ENCODE peak calls at places on chromosomes 5 and 9, in seven cellular contexts. S, U, G, Q, F, J and I are unnamed samples.
A peak's percentile ranks its signal among the peaks of the same experiment; 100 is the strongest.

GRCh38 chr5:59596586-59597348 is 296.8 kb downstream of the PDE4D start:
- DNase-seq in J (no peak), U (no peak), S (no peak), G (no peak), F (no peak), Q (no peak), I (peak; percentile 39)

GRCh38 chr5:139294372-139295165 is 1.0 kb downstream of the MATR3 start:
- DNase-seq in F (peak; percentile 84), Q (peak; percentile 73), J (peak; percentile 68), G (peak; percentile 66), U (peak; percentile 80), S (peak; percentile 80), I (peak; percentile 95)

GRCh38 chr9:134981829-134982228 is 64.1 kb upstream of the FCN1 start:
- DNase-seq in J (no peak), G (no peak), F (no peak), S (no peak), U (no peak), Q (no peak), I (no peak)

GRCh38 chr5:1380011-1380817 is 35.3 kb upstream of the CLPTM1L start:
- DNase-seq in F (peak; percentile 91), S (no peak), G (peak; percentile 54), U (peak; percentile 52), Q (peak; percentile 57), J (peak; percentile 55), I (peak; percentile 24)

GRCh38 chr5:131589510-131590348 is 45.3 kb downstream of the RAPGEF6 start:
- DNase-seq in G (no peak), Q (peak; percentile 72), F (peak; percentile 77), S (no peak), U (no peak), J (peak; percentile 13), I (peak; percentile 78)

GRCh38 chr5:117336208-117336607 is 761.6 kb upstream of the SEMA6A start:
- DNase-seq in U (no peak), G (no peak), F (no peak), S (no peak), Q (no peak), J (no peak), I (no peak)

GRCh38 chr5:91145233-91145620 is 237.9 kb downstream of the ARRDC3 start:
- DNase-seq in F (no peak), S (no peak), J (no peak), U (no peak), Q (no peak), G (no peak), I (no peak)

GRCh38 chr9:6781476-6781875 is 23.7 kb downstream of the KDM4C start:
- DNase-seq in Q (no peak), J (no peak), G (no peak), U (no peak), S (no peak), F (no peak), I (no peak)

GRCh38 chr5:36875051-36875788 is 1.3 kb upstream of the NIPBL start:
- DNase-seq in G (peak; percentile 44), Q (peak; percentile 56), J (peak; percentile 30), F (peak; percentile 76), S (peak; percentile 26), U (peak; percentile 50), I (peak; percentile 82)

GRCh38 chr5:103223031-103223955 is 35.3 kb upstream of the MACIR start:
- DNase-seq in U (no peak), Q (no peak), F (peak; percentile 69), J (no peak), G (no peak), S (no peak), I (no peak)

GRCh38 chr9:17783227-17783626 is 204.4 kb downstream of the SH3GL2 start:
- DNase-seq in G (no peak), U (no peak), Q (no peak), J (no peak), S (no peak), F (no peak), I (no peak)

GRCh38 chr5:181111010-181111409 is 20.0 kb downstream of the OR2V1 start:
- DNase-seq in J (no peak), G (no peak), F (no peak), S (no peak), Q (no peak), U (no peak), I (no peak)

GRCh38 chr5:30539004-30539634 is 654.4 kb upstream of the CDH6 start:
- DNase-seq in G (peak; percentile 14), U (peak; percentile 12), S (no peak), Q (no peak), F (peak; percentile 56), J (no peak), I (no peak)

GRCh38 chr5:35647128-35647527 is 29.5 kb downstream of the SPEF2 start:
- DNase-seq in G (no peak), J (no peak), F (no peak), U (no peak), Q (no peak), S (no peak), I (no peak)

GRCh38 chr9:131668439-131669233 is 71.2 kb downstream of the RAPGEF1 start:
- DNase-seq in S (no peak), U (no peak), G (peak; percentile 56), Q (peak; percentile 83), F (peak; percentile 63), J (no peak), I (peak; percentile 43)

GRCh38 chr5:57173026-57173317 is 887 bp upstream of the GPBP1 start:
- DNase-seq in F (no peak), Q (no peak), G (no peak), U (no peak), S (peak; percentile 44), J (no peak), I (no peak)

GRCh38 chr9:101486693-101487442 is 46.8 kb upstream of the RNF20 start:
- DNase-seq in G (peak; percentile 73), J (peak; percentile 62), Q (no peak), U (peak; percentile 39), F (peak; percentile 93), S (no peak), I (peak; percentile 84)

GRCh38 chr5:136038635-136039034 is 9.8 kb downstream of the TGFBI start:
- DNase-seq in F (no peak), Q (no peak), G (no peak), S (no peak), J (no peak), U (no peak), I (peak; percentile 24)

GRCh38 chr9:74800226-74800625 is 87.5 kb downstream of the TRPM6 start:
- DNase-seq in G (no peak), S (no peak), Q (no peak), U (no peak), F (no peak), J (no peak), I (no peak)

GRCh38 chr5:66963559-66963971 is 233.0 kb downstream of the CD180 start:
- DNase-seq in U (no peak), S (no peak), J (no peak), Q (no peak), G (no peak), F (peak; percentile 85), I (peak; percentile 62)

GRCh38 chr5:135386886-135387628 is 12.0 kb downstream of the MACROH2A1 start:
- DNase-seq in S (peak; percentile 59), U (no peak), Q (no peak), F (no peak), G (no peak), J (peak; percentile 68), I (peak; percentile 95)

GRCh38 chr5:98784411-98784810 is 10.9 kb downstream of the RGMB start:
- DNase-seq in S (no peak), G (no peak), J (no peak), F (no peak), Q (no peak), U (no peak), I (peak; percentile 81)

GRCh38 chr5:98786178-98786853 is 12.9 kb downstream of the RGMB start:
- DNase-seq in F (no peak), S (no peak), U (no peak), G (no peak), Q (no peak), J (peak; percentile 30), I (peak; percentile 71)

GRCh38 chr5:98783051-98783649 is 9.7 kb downstream of the RGMB start:
- DNase-seq in S (no peak), F (no peak), Q (no peak), U (no peak), J (no peak), G (no peak), I (no peak)

GRCh38 chr5:98787131-98787719 is 13.8 kb downstream of the RGMB start:
- DNase-seq in U (no peak), G (no peak), F (no peak), S (no peak), Q (no peak), J (no peak), I (no peak)

GRCh38 chr5:98785244-98785643 is 11.8 kb downstream of the RGMB start:
- DNase-seq in F (no peak), Q (no peak), U (no peak), G (no peak), J (no peak), S (no peak), I (no peak)
- H3K36me3 ChIP-seq in F (peaks cover 94% of the 10 kb centered on the region), Q (peaks cover 7% of the 10 kb centered on the region), U (no peaks in the 10 kb centered on the region), G (no peaks in the 10 kb centered on the region), J (no peaks in the 10 kb centered on the region), S (peaks cover 12% of the 10 kb centered on the region), I (peaks cover 79% of the 10 kb centered on the region)

DNA sequence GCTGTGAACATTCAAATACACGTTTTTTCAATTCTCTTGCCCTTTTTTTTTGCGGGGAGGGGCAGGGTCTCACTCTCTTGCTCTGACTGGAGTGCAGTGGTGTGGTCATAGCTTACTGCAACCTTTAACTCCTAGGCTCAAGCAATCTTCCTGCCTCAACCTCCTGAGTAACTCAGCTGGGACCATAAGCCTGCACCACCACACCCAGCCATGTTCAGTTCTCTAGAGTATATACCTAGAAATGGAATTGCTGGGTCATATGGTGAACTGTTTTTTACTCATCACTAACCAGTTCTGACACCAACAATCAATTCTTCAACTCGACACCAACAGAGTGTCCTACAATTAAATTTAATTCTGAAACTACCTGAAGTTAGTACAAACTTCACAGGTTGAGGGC is 85.5 kb upstream of the ZNF169 start:
- DNase-seq in U (no peak), F (no peak), J (no peak), S (no peak), G (no peak), Q (peak; percentile 29), I (no peak)
- H3K36me3 ChIP-seq in U (peaks cover 17% of the 10 kb centered on the region), F (peaks cover 57% of the 10 kb centered on the region), J (peaks cover 5% of the 10 kb centered on the region), S (peaks cover 17% of the 10 kb centered on the region), G (no peaks in the 10 kb centered on the region), Q (peaks cover 28% of the 10 kb centered on the region), I (peaks cover 53% of the 10 kb centered on the region)

GRCh38 chr9:19372576-19372975 is 7.5 kb downstream of the RPS6 start:
- DNase-seq in U (no peak), Q (no peak), F (peak; percentile 50), J (no peak), S (no peak), G (no peak), I (no peak)

GRCh38 chr9:19376931-19377330 is 3.1 kb downstream of the RPS6 start:
- DNase-seq in G (no peak), U (no peak), S (no peak), Q (no peak), J (no peak), F (no peak), I (no peak)

GRCh38 chr9:19378154-19378553 is 1.9 kb downstream of the RPS6 start:
- DNase-seq in S (no peak), U (no peak), F (no peak), G (no peak), Q (no peak), J (no peak), I (peak; percentile 30)

GRCh38 chr9:19373527-19373926 is 6.5 kb downstream of the RPS6 start:
- DNase-seq in U (no peak), J (no peak), S (no peak), G (no peak), Q (no peak), F (no peak), I (peak; percentile 14)

GRCh38 chr9:19375536-19375935 is 4.5 kb downstream of the RPS6 start:
- DNase-seq in J (no peak), Q (no peak), S (no peak), F (no peak), G (no peak), U (no peak), I (peak; percentile 48)
- H3K36me3 ChIP-seq in J (peaks cover 17% of the 10 kb centered on the region), Q (peaks cover 64% of the 10 kb centered on the region), S (peaks cover 77% of the 10 kb centered on the region), F (peaks cover 63% of the 10 kb centered on the region), G (peaks cover 7% of the 10 kb centered on the region), U (peaks cover 17% of the 10 kb centered on the region), I (peaks cover 80% of the 10 kb centered on the region)

GRCh38 chr9:120569556-120569955 is 10.4 kb downstream of the CDK5RAP2 start:
- DNase-seq in J (no peak), F (no peak), G (no peak), U (no peak), S (no peak), Q (no peak), I (peak; percentile 29)
- H3K36me3 ChIP-seq in J (no peaks in the 10 kb centered on the region), F (peaks cover 73% of the 10 kb centered on the region), G (no peaks in the 10 kb centered on the region), U (peaks cover 14% of the 10 kb centered on the region), S (peaks cover 73% of the 10 kb centered on the region), Q (peaks cover 71% of the 10 kb centered on the region), I (peaks cover 54% of the 10 kb centered on the region)